ENCODE peak calls at places on chromosomes 1 and 21, in seven cellular contexts. I is NCI-H2081, Z is activated T-cell treated with anti-CD3 and anti-CD28 coated beads for 1 hour, W is C1 segment of cervical spinal cord, U is kidney tubule cell, D is ELF-1, J is kidney glomerular epithelial cell. C is an unnamed sample.

GRCh38 chr1:29650041-29650400 is 413.7 kb downstream of the PTPRU start:
- DNase-seq in I (no peak), Z (no peak), W (no peak), U (no peak), D (no peak), J (no peak), C (no peak)

GRCh38 chr1:180269848-180270766 is 40.0 kb downstream of the LHX4 start:
- DNase-seq in I (no peak), Z (no peak), W (no peak), U (peak), D (peak), J (no peak), C (no peak)

GRCh38 chr1:32963746-32964460 is 706 bp downstream of the RNF19B start:
- DNase-seq in I (no peak), Z (peak), W (peak), U (peak), D (peak), J (peak), C (peak)

GRCh38 chr1:67393240-67393639 is 37.0 kb downstream of the SERBP1 start:
- DNase-seq in I (no peak), Z (no peak), W (no peak), U (no peak), D (no peak), J (no peak), C (no peak)

GRCh38 chr1:48480504-48480903 is 8.5 kb upstream of the SPATA6 start:
- DNase-seq in I (no peak), Z (no peak), W (no peak), U (no peak), D (no peak), J (no peak), C (no peak)

GRCh38 chr1:210900079-210900478 is 233.9 kb downstream of the KCNH1 start:
- DNase-seq in I (no peak), Z (no peak), W (no peak), U (no peak), D (no peak), J (no peak), C (no peak)

GRCh38 chr21:39434950-39435349 is 10.6 kb downstream of the LCA5L start:
- DNase-seq in I (no peak), Z (no peak), W (no peak), U (no peak), D (no peak), J (no peak), C (no peak)

GRCh38 chr21:37045556-37045955 is 27.3 kb downstream of the PIGP start:
- DNase-seq in I (no peak), Z (no peak), W (no peak), U (no peak), D (no peak), J (no peak), C (no peak)

GRCh38 chr1:155082301-155082940 is 3.8 kb downstream of the EFNA3 start:
- DNase-seq in I (no peak), Z (no peak), W (no peak), U (no peak), D (no peak), J (no peak), C (no peak)

GRCh38 chr1:43545686-43546387 is 15.2 kb downstream of the PTPRF start:
- DNase-seq in I (peak), Z (no peak), W (peak), U (peak), D (peak), J (no peak), C (no peak)

GRCh38 chr1:239997515-239998311 is 94.0 kb upstream of the FMN2 start:
- DNase-seq in I (no peak), Z (no peak), W (no peak), U (no peak), D (peak), J (no peak), C (no peak)

GRCh38 chr1:80358141-80358540 is 1351.6 kb upstream of the ADGRL4 start:
- DNase-seq in I (no peak), Z (no peak), W (no peak), U (no peak), D (no peak), J (no peak), C (no peak)

GRCh38 chr21:34198232-34199120 is 125.1 kb downstream of the MRPS6 start:
- DNase-seq in I (no peak), Z (no peak), W (no peak), U (no peak), D (no peak), J (no peak), C (no peak)

GRCh38 chr1:227793948-227794812 is 21.3 kb upstream of the PRSS38 start:
- DNase-seq in I (no peak), Z (no peak), W (no peak), U (no peak), D (peak), J (no peak), C (peak)

GRCh38 chr1:6454856-6455751 is 10.9 kb downstream of the TNFRSF25 start:
- DNase-seq in I (no peak), Z (no peak), W (no peak), U (no peak), D (peak), J (no peak), C (no peak)

GRCh38 chr1:163076044-163076443 is 6.9 kb downstream of the RGS4 start:
- DNase-seq in I (no peak), Z (no peak), W (no peak), U (no peak), D (no peak), J (no peak), C (no peak)

GRCh38 chr21:45413922-45414321 is 9.0 kb downstream of the COL18A1 start:
- DNase-seq in I (no peak), Z (no peak), W (no peak), U (no peak), D (peak), J (no peak), C (no peak)

GRCh38 chr21:45335151-45335760 is 47.6 kb upstream of the POFUT2 start:
- DNase-seq in I (no peak), Z (no peak), W (no peak), U (no peak), D (peak), J (no peak), C (no peak)

GRCh38 chr1:95006681-95007080 is 66.1 kb downstream of the ALG14 start:
- DNase-seq in I (no peak), Z (no peak), W (no peak), U (no peak), D (no peak), J (no peak), C (no peak)

GRCh38 chr1:116769561-116769977 is 15.3 kb downstream of the CD2 start:
- DNase-seq in I (no peak), Z (peak), W (no peak), U (peak), D (no peak), J (no peak), C (peak)

GRCh38 chr1:66323958-66324357 is 210.0 kb upstream of the SGIP1 start:
- DNase-seq in I (no peak), Z (no peak), W (no peak), U (no peak), D (no peak), J (no peak), C (peak)

GRCh38 chr1:93625582-93626327 is 55.9 kb downstream of the BCAR3 start:
- DNase-seq in I (no peak), Z (no peak), W (no peak), U (peak), D (peak), J (peak), C (peak)

GRCh38 chr1:195733826-195734225 is 874.4 kb downstream of the KCNT2 start:
- DNase-seq in I (no peak), Z (no peak), W (no peak), U (peak), D (no peak), J (no peak), C (no peak)

GRCh38 chr1:200379431-200379755 is 30.4 kb downstream of the ZNF281 start:
- DNase-seq in I (no peak), Z (no peak), W (no peak), U (peak), D (no peak), J (peak), C (peak)

GRCh38 chr1:52007228-52008073 is 17.0 kb upstream of the RAB3B start:
- DNase-seq in I (no peak), Z (no peak), W (no peak), U (peak), D (peak), J (peak), C (no peak)

C was measured in astrocyte of the spinal cord.